ENCODE peak calls at places on chromosomes 5 and 9, in four cellular contexts. M, J, E and T are unnamed samples.
A peak's percentile ranks its signal among the peaks of the same experiment; 100 is the strongest.

GRCh38 chr9:126114409-126114760 is 212.2 kb upstream of the MVB12B start:
- DNase-seq in J (no peak), M (no peak), E (no peak), T (no peak)

GRCh38 chr9:76453785-76454184 is 5.2 kb upstream of the GCNT1 start:
- DNase-seq in M (no peak), E (no peak), J (no peak), T (no peak)

GRCh38 chr5:163682226-163682625 is 176.8 kb downstream of the MAT2B start:
- DNase-seq in J (no peak), E (no peak), M (no peak), T (no peak)

GRCh38 chr5:80620206-80620605 is 34.2 kb upstream of the MSH3 start:
- DNase-seq in J (no peak), E (no peak), M (no peak), T (no peak)

GRCh38 chr9:136140966-136141365 is 22.3 kb upstream of the TMEM250 start:
- DNase-seq in M (no peak), E (no peak), J (peak; percentile 60), T (no peak)

GRCh38 chr9:77005216-77005615 is 14.2 kb upstream of the FOXB2 start:
- DNase-seq in M (no peak), J (no peak), E (no peak), T (no peak)

GRCh38 chr9:121499427-121500164 is at the start of gene GGTA1:
- DNase-seq in M (no peak), J (peak; percentile 81), E (peak; percentile 57), T (peak; percentile 76)

GRCh38 chr5:54581831-54582548 is 64.4 kb downstream of the SNX18 start:
- DNase-seq in M (no peak), E (no peak), J (no peak), T (no peak)

GRCh38 chr9:129489838-129490582 is 130.9 kb downstream of the C9orf50 start:
- DNase-seq in E (no peak), M (no peak), J (peak; percentile 48), T (no peak)

GRCh38 chr9:77014597-77015263 is 4.7 kb upstream of the FOXB2 start:
- DNase-seq in E (no peak), J (no peak), M (no peak), T (peak; percentile 46)

GRCh38 chr5:176625966-176626875 is 4.1 kb downstream of the SNCB start:
- DNase-seq in M (no peak), E (no peak), J (no peak), T (no peak)

GRCh38 chr9:136544549-136545064 is 1.2 kb downstream of the NOTCH1 start:
- DNase-seq in E (peak; percentile 76), M (peak; percentile 31), J (peak; percentile 79), T (no peak)

GRCh38 chr5:151016700-151017099 is 3.7 kb upstream of the GPX3 start:
- DNase-seq in J (no peak), M (no peak), E (no peak), T (peak; percentile 85)

GRCh38 chr5:147520450-147520849 is 10.6 kb upstream of the DPYSL3 start:
- DNase-seq in J (no peak), M (no peak), E (no peak), T (no peak)

GRCh38 chr5:133933670-133934295 is 34.6 kb downstream of the C5orf15 start:
- DNase-seq in E (no peak), M (no peak), J (no peak), T (no peak)

GRCh38 chr9:91426123-91426745 is 2.6 kb upstream of the NFIL3 start:
- DNase-seq in M (no peak), J (no peak), E (peak; percentile 39), T (no peak)

GRCh38 chr5:143758750-143759149 is 53.2 kb upstream of the HMHB1 start:
- DNase-seq in M (no peak), E (no peak), J (no peak), T (no peak)

GRCh38 chr5:127550652-127551409 is 33.4 kb downstream of the PRRC1 start:
- DNase-seq in M (no peak), E (no peak), J (no peak), T (no peak)

GRCh38 chr5:141478321-141478945 is 2.7 kb downstream of the PCDHGC3 start:
- DNase-seq in E (peak; percentile 68), M (no peak), J (no peak), T (no peak)

GRCh38 chr9:114428466-114428865 is 40.7 kb upstream of the AKNA start:
- DNase-seq in E (no peak), M (no peak), J (no peak), T (no peak)

GRCh38 chr9:37371565-37372464 is 50.7 kb upstream of the GRHPR start:
- DNase-seq in J (peak; percentile 31), E (no peak), M (no peak), T (no peak)

GRCh38 chr5:23012842-23013241 is 159.7 kb upstream of the CDH12 start:
- DNase-seq in E (no peak), M (no peak), J (no peak), T (no peak)

GRCh38 chr5:76104027-76104426 is 20.8 kb downstream of the SV2C start:
- DNase-seq in M (no peak), J (no peak), E (no peak), T (no peak)

GRCh38 chr5:160242140-160242539 is 12.8 kb downstream of the FABP6 start:
- DNase-seq in M (no peak), E (no peak), J (no peak), T (no peak)

GRCh38 chr5:179239256-179240135 is 105.8 kb downstream of the ADAMTS2 start:
- DNase-seq in E (peak; percentile 22), M (no peak), J (peak; percentile 6), T (peak; percentile 30)

GRCh38 chr9:127698985-127699670 is 7.7 kb upstream of the CFAP157 start:
- DNase-seq in J (peak; percentile 98), E (peak; percentile 97), M (peak; percentile 75), T (peak; percentile 99)

GRCh38 chr9:122389799-122390481 is 19.1 kb downstream of the PTGS1 start:
- DNase-seq in M (no peak), J (no peak), E (no peak), T (peak; percentile 44)

GRCh38 chr5:77743181-77743580 is 33.0 kb downstream of the TBCA start:
- DNase-seq in J (no peak), E (no peak), M (no peak), T (no peak)

GRCh38 chr5:61467766-61468482 is 135.9 kb downstream of the ZSWIM6 start:
- DNase-seq in E (no peak), J (no peak), M (no peak), T (no peak)

GRCh38 chr5:116998024-116998423 is 423.4 kb upstream of the SEMA6A start:
- DNase-seq in M (no peak), E (no peak), J (no peak), T (no peak)

GRCh38 chr5:134561871-134562296 is 36.4 kb downstream of the JADE2 start:
- DNase-seq in J (peak; percentile 87), M (no peak), E (no peak), T (no peak)

GRCh38 chr5:166767858-166768257 is 1523.6 kb upstream of the WWC1 start:
- DNase-seq in J (no peak), E (no peak), M (no peak), T (no peak)

GRCh38 chr5:40578501-40579451 is 100.9 kb upstream of the PTGER4 start:
- DNase-seq in J (no peak), E (no peak), M (peak; percentile 45), T (no peak)

GRCh38 chr9:132409828-132410528 is at the start of gene CFAP77:
- DNase-seq in E (peak; percentile 51), M (peak; percentile 9), J (peak; percentile 60), T (no peak)